ENCODE peak calls at places on chromosomes 1 and 21, in eight cellular contexts. One of them, this sample, is unnamed.
A peak's percentile ranks its signal among the peaks of the same experiment; 100 is the strongest.

GRCh38 chr1:15965228-15965767 is 10.6 kb downstream of the ZBTB17 start:
- DNase-seq in GM12864: no peak
- DNase-seq in GM13977: no peak
- DNase-seq in CD4-positive, alpha-beta memory T cell: no peak
- DNase-seq in cardiac fibroblast: peak; percentile 96
- DNase-seq in IMR-90: peak; percentile 79
- DNase-seq in T-helper 1 cell: no peak
- DNase-seq in activated CD8-positive, alpha-beta memory T cell treated with anti-CD3 and anti-CD28 coated beads for 48 hours: no peak
- DNase-seq in this sample: no peak

GRCh38 chr1:92901699-92902405 is 59.4 kb downstream of the DIPK1A start:
- DNase-seq in T-helper 1 cell: no peak
- DNase-seq in GM12864: no peak
- DNase-seq in activated CD8-positive, alpha-beta memory T cell treated with anti-CD3 and anti-CD28 coated beads for 48 hours: no peak
- DNase-seq in IMR-90: peak; percentile 46
- DNase-seq in GM13977: no peak
- DNase-seq in cardiac fibroblast: no peak
- DNase-seq in CD4-positive, alpha-beta memory T cell: no peak
- DNase-seq in this sample: no peak

GRCh38 chr21:41228006-41228370 is 60.0 kb downstream of the BACE2 start:
- DNase-seq in cardiac fibroblast: no peak
- DNase-seq in IMR-90: peak; percentile 53
- DNase-seq in CD4-positive, alpha-beta memory T cell: no peak
- DNase-seq in GM12864: no peak
- DNase-seq in activated CD8-positive, alpha-beta memory T cell treated with anti-CD3 and anti-CD28 coated beads for 48 hours: no peak
- DNase-seq in GM13977: no peak
- DNase-seq in T-helper 1 cell: no peak
- DNase-seq in this sample: peak; percentile 5

GRCh38 chr21:31342328-31342727 is 1.7 kb downstream of the TIAM1 start:
- DNase-seq in T-helper 1 cell: no peak
- DNase-seq in activated CD8-positive, alpha-beta memory T cell treated with anti-CD3 and anti-CD28 coated beads for 48 hours: no peak
- DNase-seq in GM13977: no peak
- DNase-seq in GM12864: no peak
- DNase-seq in cardiac fibroblast: no peak
- DNase-seq in CD4-positive, alpha-beta memory T cell: no peak
- DNase-seq in IMR-90: no peak
- DNase-seq in this sample: peak; percentile 1

GRCh38 chr1:204466416-204467405 is 27.9 kb downstream of the PIK3C2B start:
- DNase-seq in IMR-90: no peak
- DNase-seq in T-helper 1 cell: no peak
- DNase-seq in CD4-positive, alpha-beta memory T cell: no peak
- DNase-seq in GM12864: no peak
- DNase-seq in activated CD8-positive, alpha-beta memory T cell treated with anti-CD3 and anti-CD28 coated beads for 48 hours: no peak
- DNase-seq in cardiac fibroblast: no peak
- DNase-seq in GM13977: no peak
- DNase-seq in this sample: no peak

GRCh38 chr1:93758842-93759515 is 77.3 kb upstream of the BCAR3 start:
- DNase-seq in T-helper 1 cell: no peak
- DNase-seq in cardiac fibroblast: peak; percentile 93
- DNase-seq in activated CD8-positive, alpha-beta memory T cell treated with anti-CD3 and anti-CD28 coated beads for 48 hours: peak; percentile 12
- DNase-seq in GM12864: no peak
- DNase-seq in GM13977: no peak
- DNase-seq in IMR-90: peak; percentile 89
- DNase-seq in CD4-positive, alpha-beta memory T cell: no peak
- DNase-seq in this sample: peak; percentile 55

GRCh38 chr1:225888289-225888897 is 553 bp downstream of the LEFTY1 start:
- DNase-seq in GM13977: no peak
- DNase-seq in IMR-90: no peak
- DNase-seq in activated CD8-positive, alpha-beta memory T cell treated with anti-CD3 and anti-CD28 coated beads for 48 hours: no peak
- DNase-seq in T-helper 1 cell: no peak
- DNase-seq in GM12864: no peak
- DNase-seq in cardiac fibroblast: no peak
- DNase-seq in CD4-positive, alpha-beta memory T cell: no peak
- DNase-seq in this sample: no peak

GRCh38 chr1:43541721-43542401 is 11.2 kb downstream of the PTPRF start:
- DNase-seq in activated CD8-positive, alpha-beta memory T cell treated with anti-CD3 and anti-CD28 coated beads for 48 hours: no peak
- DNase-seq in IMR-90: no peak
- DNase-seq in GM13977: no peak
- DNase-seq in CD4-positive, alpha-beta memory T cell: no peak
- DNase-seq in T-helper 1 cell: no peak
- DNase-seq in cardiac fibroblast: no peak
- DNase-seq in GM12864: no peak
- DNase-seq in this sample: no peak

GRCh38 chr1:206685256-206685748 is 597 bp downstream of the MAPKAPK2 start:
- DNase-seq in IMR-90: peak; percentile 53
- DNase-seq in CD4-positive, alpha-beta memory T cell: peak; percentile 28
- DNase-seq in GM13977: peak; percentile 67
- DNase-seq in activated CD8-positive, alpha-beta memory T cell treated with anti-CD3 and anti-CD28 coated beads for 48 hours: no peak
- DNase-seq in cardiac fibroblast: peak; percentile 34
- DNase-seq in GM12864: no peak
- DNase-seq in T-helper 1 cell: peak; percentile 42
- DNase-seq in this sample: peak; percentile 70

GRCh38 chr1:39779821-39780220 is 8.7 kb upstream of the OXCT2 start:
- DNase-seq in cardiac fibroblast: no peak
- DNase-seq in GM13977: no peak
- DNase-seq in CD4-positive, alpha-beta memory T cell: no peak
- DNase-seq in activated CD8-positive, alpha-beta memory T cell treated with anti-CD3 and anti-CD28 coated beads for 48 hours: no peak
- DNase-seq in T-helper 1 cell: no peak
- DNase-seq in IMR-90: no peak
- DNase-seq in GM12864: no peak
- DNase-seq in this sample: no peak

GRCh38 chr1:184792450-184792969 is 37.9 kb upstream of the EDEM3 start:
- DNase-seq in GM13977: no peak
- DNase-seq in activated CD8-positive, alpha-beta memory T cell treated with anti-CD3 and anti-CD28 coated beads for 48 hours: no peak
- DNase-seq in T-helper 1 cell: no peak
- DNase-seq in CD4-positive, alpha-beta memory T cell: no peak
- DNase-seq in IMR-90: peak; percentile 99
- DNase-seq in cardiac fibroblast: peak; percentile 99
- DNase-seq in GM12864: no peak
- DNase-seq in this sample: no peak

GRCh38 chr1:118185083-118185899 is at the start of gene SPAG17:
- DNase-seq in activated CD8-positive, alpha-beta memory T cell treated with anti-CD3 and anti-CD28 coated beads for 48 hours: no peak
- DNase-seq in IMR-90: peak; percentile 21
- DNase-seq in T-helper 1 cell: no peak
- DNase-seq in CD4-positive, alpha-beta memory T cell: no peak
- DNase-seq in cardiac fibroblast: peak; percentile 50
- DNase-seq in GM12864: no peak
- DNase-seq in GM13977: peak; percentile 32
- DNase-seq in this sample: peak; percentile 97

GRCh38 chr1:201640624-201641023 is 101.7 kb downstream of the NAV1 start:
- DNase-seq in GM12864: no peak
- DNase-seq in IMR-90: peak; percentile 95
- DNase-seq in activated CD8-positive, alpha-beta memory T cell treated with anti-CD3 and anti-CD28 coated beads for 48 hours: no peak
- DNase-seq in CD4-positive, alpha-beta memory T cell: no peak
- DNase-seq in GM13977: no peak
- DNase-seq in cardiac fibroblast: peak; percentile 75
- DNase-seq in T-helper 1 cell: no peak
- DNase-seq in this sample: no peak

GRCh38 chr1:208944981-208945451 is 638.5 kb upstream of the CAMK1G start:
- DNase-seq in activated CD8-positive, alpha-beta memory T cell treated with anti-CD3 and anti-CD28 coated beads for 48 hours: no peak
- DNase-seq in IMR-90: no peak
- DNase-seq in CD4-positive, alpha-beta memory T cell: no peak
- DNase-seq in cardiac fibroblast: no peak
- DNase-seq in GM13977: no peak
- DNase-seq in GM12864: no peak
- DNase-seq in T-helper 1 cell: no peak
- DNase-seq in this sample: no peak

GRCh38 chr21:35559128-35559831 is 501.0 kb downstream of the SETD4 start:
- DNase-seq in IMR-90: peak; percentile 95
- DNase-seq in GM12864: no peak
- DNase-seq in T-helper 1 cell: no peak
- DNase-seq in GM13977: no peak
- DNase-seq in cardiac fibroblast: peak; percentile 98
- DNase-seq in CD4-positive, alpha-beta memory T cell: no peak
- DNase-seq in activated CD8-positive, alpha-beta memory T cell treated with anti-CD3 and anti-CD28 coated beads for 48 hours: no peak
- DNase-seq in this sample: no peak

GRCh38 chr1:62011007-62011406 is 183.6 kb upstream of the L1TD1 start:
- DNase-seq in GM12864: no peak
- DNase-seq in T-helper 1 cell: no peak
- DNase-seq in IMR-90: no peak
- DNase-seq in activated CD8-positive, alpha-beta memory T cell treated with anti-CD3 and anti-CD28 coated beads for 48 hours: no peak
- DNase-seq in GM13977: no peak
- DNase-seq in CD4-positive, alpha-beta memory T cell: no peak
- DNase-seq in cardiac fibroblast: no peak
- DNase-seq in this sample: no peak

GRCh38 chr21:45379901-45380330 is 25.0 kb upstream of the COL18A1 start:
- DNase-seq in CD4-positive, alpha-beta memory T cell: no peak
- DNase-seq in GM13977: no peak
- DNase-seq in T-helper 1 cell: no peak
- DNase-seq in activated CD8-positive, alpha-beta memory T cell treated with anti-CD3 and anti-CD28 coated beads for 48 hours: no peak
- DNase-seq in GM12864: no peak
- DNase-seq in cardiac fibroblast: no peak
- DNase-seq in IMR-90: no peak
- DNase-seq in this sample: no peak

GRCh38 chr1:119449964-119450363 is 35.0 kb downstream of the HSD3B2 start:
- DNase-seq in CD4-positive, alpha-beta memory T cell: no peak
- DNase-seq in T-helper 1 cell: no peak
- DNase-seq in GM12864: no peak
- DNase-seq in activated CD8-positive, alpha-beta memory T cell treated with anti-CD3 and anti-CD28 coated beads for 48 hours: no peak
- DNase-seq in cardiac fibroblast: no peak
- DNase-seq in IMR-90: no peak
- DNase-seq in GM13977: no peak
- DNase-seq in this sample: peak; percentile 32

GRCh38 chr1:27397106-27397505 is 4.7 kb downstream of the GPR3 start:
- DNase-seq in cardiac fibroblast: no peak
- DNase-seq in IMR-90: no peak
- DNase-seq in GM13977: no peak
- DNase-seq in T-helper 1 cell: no peak
- DNase-seq in CD4-positive, alpha-beta memory T cell: no peak
- DNase-seq in GM12864: no peak
- DNase-seq in activated CD8-positive, alpha-beta memory T cell treated with anti-CD3 and anti-CD28 coated beads for 48 hours: no peak
- DNase-seq in this sample: no peak

GRCh38 chr1:67162954-67163353 is 3.3 kb upstream of the IL23R start:
- DNase-seq in T-helper 1 cell: no peak
- DNase-seq in GM12864: no peak
- DNase-seq in activated CD8-positive, alpha-beta memory T cell treated with anti-CD3 and anti-CD28 coated beads for 48 hours: no peak
- DNase-seq in IMR-90: peak; percentile 67
- DNase-seq in cardiac fibroblast: peak; percentile 80
- DNase-seq in CD4-positive, alpha-beta memory T cell: no peak
- DNase-seq in GM13977: peak; percentile 15
- DNase-seq in this sample: no peak

GRCh38 chr1:22612657-22613056 is 23.8 kb upstream of the C1QA start:
- DNase-seq in IMR-90: no peak
- DNase-seq in T-helper 1 cell: no peak
- DNase-seq in activated CD8-positive, alpha-beta memory T cell treated with anti-CD3 and anti-CD28 coated beads for 48 hours: no peak
- DNase-seq in GM12864: no peak
- DNase-seq in CD4-positive, alpha-beta memory T cell: no peak
- DNase-seq in cardiac fibroblast: no peak
- DNase-seq in GM13977: no peak
- DNase-seq in this sample: no peak

GRCh38 chr1:54125671-54126070 is 27.1 kb downstream of the CDCP2 start:
- DNase-seq in cardiac fibroblast: peak; percentile 30
- DNase-seq in CD4-positive, alpha-beta memory T cell: no peak
- DNase-seq in GM12864: no peak
- DNase-seq in T-helper 1 cell: no peak
- DNase-seq in GM13977: no peak
- DNase-seq in IMR-90: peak; percentile 26
- DNase-seq in activated CD8-positive, alpha-beta memory T cell treated with anti-CD3 and anti-CD28 coated beads for 48 hours: no peak
- DNase-seq in this sample: peak; percentile 17

GRCh38 chr1:248143311-248143710 is 1.6 kb upstream of the OR2M5 start:
- DNase-seq in T-helper 1 cell: no peak
- DNase-seq in activated CD8-positive, alpha-beta memory T cell treated with anti-CD3 and anti-CD28 coated beads for 48 hours: no peak
- DNase-seq in IMR-90: no peak
- DNase-seq in cardiac fibroblast: no peak
- DNase-seq in GM12864: no peak
- DNase-seq in GM13977: no peak
- DNase-seq in CD4-positive, alpha-beta memory T cell: no peak
- DNase-seq in this sample: no peak

GRCh38 chr21:36773111-36773510 is 74.2 kb downstream of the SIM2 start:
- DNase-seq in GM12864: no peak
- DNase-seq in CD4-positive, alpha-beta memory T cell: no peak
- DNase-seq in cardiac fibroblast: peak; percentile 85
- DNase-seq in T-helper 1 cell: no peak
- DNase-seq in GM13977: no peak
- DNase-seq in activated CD8-positive, alpha-beta memory T cell treated with anti-CD3 and anti-CD28 coated beads for 48 hours: no peak
- DNase-seq in IMR-90: peak; percentile 89
- DNase-seq in this sample: no peak

GRCh38 chr1:154497026-154497806 is 4.8 kb upstream of the TDRD10 start:
- DNase-seq in activated CD8-positive, alpha-beta memory T cell treated with anti-CD3 and anti-CD28 coated beads for 48 hours: no peak
- DNase-seq in cardiac fibroblast: no peak
- DNase-seq in GM13977: peak; percentile 50
- DNase-seq in T-helper 1 cell: no peak
- DNase-seq in GM12864: peak; percentile 29
- DNase-seq in CD4-positive, alpha-beta memory T cell: peak; percentile 5
- DNase-seq in IMR-90: no peak
- DNase-seq in this sample: peak; percentile 87

GRCh38 chr1:15153184-15153841 is at the start of gene TMEM51:
- DNase-seq in CD4-positive, alpha-beta memory T cell: no peak
- DNase-seq in GM12864: no peak
- DNase-seq in T-helper 1 cell: no peak
- DNase-seq in IMR-90: peak; percentile 64
- DNase-seq in activated CD8-positive, alpha-beta memory T cell treated with anti-CD3 and anti-CD28 coated beads for 48 hours: no peak
- DNase-seq in cardiac fibroblast: peak; percentile 40
- DNase-seq in GM13977: peak; percentile 62
- DNase-seq in this sample: peak; percentile 83

GRCh38 chr1:241063281-241063680 is 293.7 kb downstream of the RGS7 start:
- DNase-seq in cardiac fibroblast: no peak
- DNase-seq in CD4-positive, alpha-beta memory T cell: no peak
- DNase-seq in IMR-90: no peak
- DNase-seq in T-helper 1 cell: no peak
- DNase-seq in activated CD8-positive, alpha-beta memory T cell treated with anti-CD3 and anti-CD28 coated beads for 48 hours: no peak
- DNase-seq in GM12864: no peak
- DNase-seq in GM13977: no peak
- DNase-seq in this sample: no peak

GRCh38 chr1:175208773-175209492 is 16.4 kb upstream of the KIAA0040 start:
- DNase-seq in T-helper 1 cell: peak; percentile 25
- DNase-seq in cardiac fibroblast: no peak
- DNase-seq in GM12864: no peak
- DNase-seq in IMR-90: no peak
- DNase-seq in CD4-positive, alpha-beta memory T cell: peak; percentile 80
- DNase-seq in activated CD8-positive, alpha-beta memory T cell treated with anti-CD3 and anti-CD28 coated beads for 48 hours: no peak
- DNase-seq in GM13977: no peak
- DNase-seq in this sample: peak; percentile 76

GRCh38 chr1:27614048-27614624 is 10.2 kb upstream of the AHDC1 start:
- DNase-seq in IMR-90: no peak
- DNase-seq in activated CD8-positive, alpha-beta memory T cell treated with anti-CD3 and anti-CD28 coated beads for 48 hours: no peak
- DNase-seq in CD4-positive, alpha-beta memory T cell: no peak
- DNase-seq in T-helper 1 cell: no peak
- DNase-seq in cardiac fibroblast: no peak
- DNase-seq in GM13977: no peak
- DNase-seq in GM12864: no peak
- DNase-seq in this sample: no peak

GRCh38 chr1:102588536-102588935 is 519.8 kb downstream of the COL11A1 start:
- DNase-seq in cardiac fibroblast: peak; percentile 14
- DNase-seq in activated CD8-positive, alpha-beta memory T cell treated with anti-CD3 and anti-CD28 coated beads for 48 hours: no peak
- DNase-seq in GM13977: no peak
- DNase-seq in GM12864: no peak
- DNase-seq in T-helper 1 cell: no peak
- DNase-seq in IMR-90: no peak
- DNase-seq in CD4-positive, alpha-beta memory T cell: no peak
- DNase-seq in this sample: peak; percentile 32

GRCh38 chr1:204267191-204267601 is 53.4 kb upstream of the GOLT1A start:
- DNase-seq in CD4-positive, alpha-beta memory T cell: no peak
- DNase-seq in GM13977: no peak
- DNase-seq in activated CD8-positive, alpha-beta memory T cell treated with anti-CD3 and anti-CD28 coated beads for 48 hours: no peak
- DNase-seq in GM12864: no peak
- DNase-seq in IMR-90: no peak
- DNase-seq in cardiac fibroblast: no peak
- DNase-seq in T-helper 1 cell: no peak
- DNase-seq in this sample: no peak

GRCh38 chr1:23984417-23985186 is 4.5 kb upstream of the SRSF10 start:
- DNase-seq in T-helper 1 cell: no peak
- DNase-seq in cardiac fibroblast: peak; percentile 77
- DNase-seq in IMR-90: peak; percentile 55
- DNase-seq in CD4-positive, alpha-beta memory T cell: no peak
- DNase-seq in GM12864: no peak
- DNase-seq in GM13977: peak; percentile 6
- DNase-seq in activated CD8-positive, alpha-beta memory T cell treated with anti-CD3 and anti-CD28 coated beads for 48 hours: no peak
- DNase-seq in this sample: no peak

GRCh38 chr1:58782308-58783089 is 1.3 kb downstream of the JUN start:
- DNase-seq in IMR-90: peak; percentile 22
- DNase-seq in CD4-positive, alpha-beta memory T cell: peak; percentile 70
- DNase-seq in GM12864: no peak
- DNase-seq in T-helper 1 cell: peak; percentile 42
- DNase-seq in GM13977: peak; percentile 79
- DNase-seq in activated CD8-positive, alpha-beta memory T cell treated with anti-CD3 and anti-CD28 coated beads for 48 hours: peak; percentile 35
- DNase-seq in cardiac fibroblast: peak; percentile 53
- DNase-seq in this sample: peak; percentile 34

GRCh38 chr1:78339490-78339889 is 151.3 kb upstream of the PTGFR start:
- DNase-seq in T-helper 1 cell: no peak
- DNase-seq in GM12864: no peak
- DNase-seq in GM13977: no peak
- DNase-seq in activated CD8-positive, alpha-beta memory T cell treated with anti-CD3 and anti-CD28 coated beads for 48 hours: no peak
- DNase-seq in IMR-90: peak; percentile 80
- DNase-seq in cardiac fibroblast: peak; percentile 77
- DNase-seq in CD4-positive, alpha-beta memory T cell: no peak
- DNase-seq in this sample: no peak